ENCODE peak calls at places on chromosomes 3 and 15, in nine cellular contexts. One of them, this sample, is unnamed.

GRCh38 chr3:99250821-99251355 is 349.4 kb upstream of the DCBLD2 start:
- DNase-seq in left kidney: no peak
- DNase-seq in upper lobe of left lung: no peak
- DNase-seq in SW 1271: no peak
- DNase-seq in fibroblast of the conjunctiva: no peak
- DNase-seq in NCI-H1105: no peak
- DNase-seq in T-cell: no peak
- DNase-seq in ELR: no peak
- DNase-seq in left colon: no peak
- DNase-seq in this sample: no peak

GRCh38 chr3:22982981-22983582 is 220.0 kb upstream of the UBE2E2 start:
- DNase-seq in left kidney: no peak
- DNase-seq in upper lobe of left lung: no peak
- DNase-seq in SW 1271: no peak
- DNase-seq in fibroblast of the conjunctiva: no peak
- DNase-seq in NCI-H1105: no peak
- DNase-seq in T-cell: no peak
- DNase-seq in ELR: no peak
- DNase-seq in left colon: no peak
- DNase-seq in this sample: no peak

GRCh38 chr3:53821631-53822068 is 24.6 kb downstream of the CHDH start:
- DNase-seq in left kidney: no peak
- DNase-seq in upper lobe of left lung: no peak
- DNase-seq in SW 1271: no peak
- DNase-seq in fibroblast of the conjunctiva: no peak
- DNase-seq in NCI-H1105: no peak
- DNase-seq in T-cell: no peak
- DNase-seq in ELR: no peak
- DNase-seq in left colon: peak
- DNase-seq in this sample: peak

GRCh38 chr3:17144665-17144993 is 259.9 kb downstream of the PLCL2 start:
- DNase-seq in left kidney: no peak
- DNase-seq in upper lobe of left lung: no peak
- DNase-seq in SW 1271: no peak
- DNase-seq in fibroblast of the conjunctiva: no peak
- DNase-seq in NCI-H1105: no peak
- DNase-seq in T-cell: no peak
- DNase-seq in ELR: no peak
- DNase-seq in left colon: no peak
- DNase-seq in this sample: no peak

GRCh38 chr15:39880718-39881387 is 39.2 kb downstream of the GPR176 start:
- DNase-seq in left kidney: no peak
- DNase-seq in upper lobe of left lung: no peak
- DNase-seq in SW 1271: no peak
- DNase-seq in fibroblast of the conjunctiva: no peak
- DNase-seq in NCI-H1105: no peak
- DNase-seq in T-cell: no peak
- DNase-seq in ELR: no peak
- DNase-seq in left colon: no peak
- DNase-seq in this sample: no peak

GRCh38 chr3:150097588-150097890 is 126.8 kb upstream of the PFN2 start:
- DNase-seq in left kidney: no peak
- DNase-seq in upper lobe of left lung: no peak
- DNase-seq in SW 1271: no peak
- DNase-seq in fibroblast of the conjunctiva: no peak
- DNase-seq in NCI-H1105: no peak
- DNase-seq in T-cell: no peak
- DNase-seq in ELR: peak
- DNase-seq in left colon: no peak
- DNase-seq in this sample: peak

GRCh38 chr3:60240558-60240957 is 1010.7 kb downstream of the FHIT start:
- DNase-seq in left kidney: no peak
- DNase-seq in upper lobe of left lung: no peak
- DNase-seq in SW 1271: no peak
- DNase-seq in fibroblast of the conjunctiva: no peak
- DNase-seq in NCI-H1105: no peak
- DNase-seq in T-cell: no peak
- DNase-seq in ELR: no peak
- DNase-seq in left colon: peak
- DNase-seq in this sample: no peak

GRCh38 chr3:155195558-155195957 is 97.9 kb downstream of the STRIT1 start:
- DNase-seq in left kidney: no peak
- DNase-seq in upper lobe of left lung: no peak
- DNase-seq in SW 1271: no peak
- DNase-seq in fibroblast of the conjunctiva: no peak
- DNase-seq in NCI-H1105: no peak
- DNase-seq in T-cell: no peak
- DNase-seq in ELR: no peak
- DNase-seq in left colon: no peak
- DNase-seq in this sample: no peak

GRCh38 chr3:105561875-105562274 is 195.2 kb downstream of the ALCAM start:
- DNase-seq in left kidney: no peak
- DNase-seq in upper lobe of left lung: no peak
- DNase-seq in SW 1271: no peak
- DNase-seq in fibroblast of the conjunctiva: no peak
- DNase-seq in NCI-H1105: no peak
- DNase-seq in T-cell: no peak
- DNase-seq in ELR: no peak
- DNase-seq in left colon: peak
- DNase-seq in this sample: no peak

GRCh38 chr3:126270145-126270811 is 86.9 kb downstream of the KLF15 start:
- DNase-seq in left kidney: no peak
- DNase-seq in upper lobe of left lung: peak
- DNase-seq in SW 1271: no peak
- DNase-seq in fibroblast of the conjunctiva: no peak
- DNase-seq in NCI-H1105: peak
- DNase-seq in T-cell: no peak
- DNase-seq in ELR: no peak
- DNase-seq in left colon: peak
- DNase-seq in this sample: peak

GRCh38 chr15:67835349-67836133 is 4.3 kb downstream of the RNU6-1 start:
- DNase-seq in left kidney: peak
- DNase-seq in upper lobe of left lung: peak
- DNase-seq in SW 1271: no peak
- DNase-seq in fibroblast of the conjunctiva: no peak
- DNase-seq in NCI-H1105: no peak
- DNase-seq in T-cell: no peak
- DNase-seq in ELR: no peak
- DNase-seq in left colon: no peak
- DNase-seq in this sample: no peak

GRCh38 chr3:1591327-1592028 is 498.7 kb downstream of the CNTN6 start:
- DNase-seq in left kidney: no peak
- DNase-seq in upper lobe of left lung: no peak
- DNase-seq in SW 1271: no peak
- DNase-seq in fibroblast of the conjunctiva: no peak
- DNase-seq in NCI-H1105: no peak
- DNase-seq in T-cell: no peak
- DNase-seq in ELR: no peak
- DNase-seq in left colon: no peak
- DNase-seq in this sample: no peak

GRCh38 chr3:193794002-193794835 is 201.2 kb downstream of the OPA1 start:
- DNase-seq in left kidney: peak
- DNase-seq in upper lobe of left lung: no peak
- DNase-seq in SW 1271: no peak
- DNase-seq in fibroblast of the conjunctiva: no peak
- DNase-seq in NCI-H1105: no peak
- DNase-seq in T-cell: no peak
- DNase-seq in ELR: no peak
- DNase-seq in left colon: no peak
- DNase-seq in this sample: peak

GRCh38 chr3:46368569-46368968 is 2.2 kb upstream of the CCR5 start:
- DNase-seq in left kidney: no peak
- DNase-seq in upper lobe of left lung: no peak
- DNase-seq in SW 1271: no peak
- DNase-seq in fibroblast of the conjunctiva: no peak
- DNase-seq in NCI-H1105: no peak
- DNase-seq in T-cell: peak
- DNase-seq in ELR: peak
- DNase-seq in left colon: peak
- DNase-seq in this sample: no peak

GRCh38 chr15:74406992-74407705 is 26.6 kb downstream of the SEMA7A start:
- DNase-seq in left kidney: peak
- DNase-seq in upper lobe of left lung: peak
- DNase-seq in SW 1271: peak
- DNase-seq in fibroblast of the conjunctiva: peak
- DNase-seq in NCI-H1105: no peak
- DNase-seq in T-cell: no peak
- DNase-seq in ELR: peak
- DNase-seq in left colon: no peak
- DNase-seq in this sample: peak

GRCh38 chr3:127172670-127173515 is 20.0 kb upstream of the PRR23E start:
- DNase-seq in left kidney: peak
- DNase-seq in upper lobe of left lung: no peak
- DNase-seq in SW 1271: peak
- DNase-seq in fibroblast of the conjunctiva: peak
- DNase-seq in NCI-H1105: peak
- DNase-seq in T-cell: no peak
- DNase-seq in ELR: peak
- DNase-seq in left colon: no peak
- DNase-seq in this sample: peak

GRCh38 chr3:64359735-64360134 is 134.5 kb upstream of the PRICKLE2 start:
- DNase-seq in left kidney: no peak
- DNase-seq in upper lobe of left lung: no peak
- DNase-seq in SW 1271: no peak
- DNase-seq in fibroblast of the conjunctiva: no peak
- DNase-seq in NCI-H1105: no peak
- DNase-seq in T-cell: no peak
- DNase-seq in ELR: no peak
- DNase-seq in left colon: no peak
- DNase-seq in this sample: no peak

GRCh38 chr15:99315636-99316035 is 64.4 kb downstream of the LRRC28 start:
- DNase-seq in left kidney: no peak
- DNase-seq in upper lobe of left lung: no peak
- DNase-seq in SW 1271: no peak
- DNase-seq in fibroblast of the conjunctiva: no peak
- DNase-seq in NCI-H1105: no peak
- DNase-seq in T-cell: no peak
- DNase-seq in ELR: no peak
- DNase-seq in left colon: no peak
- DNase-seq in this sample: no peak

GRCh38 chr3:27114684-27115083 is 254.5 kb downstream of the NEK10 start:
- DNase-seq in left kidney: no peak
- DNase-seq in upper lobe of left lung: no peak
- DNase-seq in SW 1271: no peak
- DNase-seq in fibroblast of the conjunctiva: no peak
- DNase-seq in NCI-H1105: no peak
- DNase-seq in T-cell: no peak
- DNase-seq in ELR: peak
- DNase-seq in left colon: no peak
- DNase-seq in this sample: peak

GRCh38 chr3:6172871-6173667 is 687.8 kb upstream of the GRM7 start:
- DNase-seq in left kidney: no peak
- DNase-seq in upper lobe of left lung: no peak
- DNase-seq in SW 1271: no peak
- DNase-seq in fibroblast of the conjunctiva: no peak
- DNase-seq in NCI-H1105: no peak
- DNase-seq in T-cell: no peak
- DNase-seq in ELR: no peak
- DNase-seq in left colon: no peak
- DNase-seq in this sample: no peak

GRCh38 chr3:104696470-104696869 is 670.2 kb upstream of the ALCAM start:
- DNase-seq in left kidney: no peak
- DNase-seq in upper lobe of left lung: peak
- DNase-seq in SW 1271: no peak
- DNase-seq in fibroblast of the conjunctiva: no peak
- DNase-seq in NCI-H1105: no peak
- DNase-seq in T-cell: no peak
- DNase-seq in ELR: no peak
- DNase-seq in left colon: no peak
- DNase-seq in this sample: no peak

GRCh38 chr3:106529738-106530137 is 660.9 kb upstream of the CBLB start:
- DNase-seq in left kidney: no peak
- DNase-seq in upper lobe of left lung: no peak
- DNase-seq in SW 1271: no peak
- DNase-seq in fibroblast of the conjunctiva: no peak
- DNase-seq in NCI-H1105: no peak
- DNase-seq in T-cell: no peak
- DNase-seq in ELR: no peak
- DNase-seq in left colon: no peak
- DNase-seq in this sample: no peak

GRCh38 chr15:93331545-93332117 is 242.6 kb upstream of the RGMA start:
- DNase-seq in left kidney: peak
- DNase-seq in upper lobe of left lung: no peak
- DNase-seq in SW 1271: no peak
- DNase-seq in fibroblast of the conjunctiva: no peak
- DNase-seq in NCI-H1105: peak
- DNase-seq in T-cell: no peak
- DNase-seq in ELR: no peak
- DNase-seq in left colon: no peak
- DNase-seq in this sample: no peak

GRCh38 chr15:58760385-58761009 is 10.6 kb upstream of the MINDY2 start:
- DNase-seq in left kidney: no peak
- DNase-seq in upper lobe of left lung: no peak
- DNase-seq in SW 1271: no peak
- DNase-seq in fibroblast of the conjunctiva: no peak
- DNase-seq in NCI-H1105: no peak
- DNase-seq in T-cell: no peak
- DNase-seq in ELR: no peak
- DNase-seq in left colon: no peak
- DNase-seq in this sample: no peak

GRCh38 chr3:106183762-106184391 is 315.1 kb upstream of the CBLB start:
- DNase-seq in left kidney: peak
- DNase-seq in upper lobe of left lung: no peak
- DNase-seq in SW 1271: no peak
- DNase-seq in fibroblast of the conjunctiva: peak
- DNase-seq in NCI-H1105: no peak
- DNase-seq in T-cell: no peak
- DNase-seq in ELR: peak
- DNase-seq in left colon: no peak
- DNase-seq in this sample: peak

GRCh38 chr3:194973366-194974000 is 287.8 kb downstream of the FAM43A start:
- DNase-seq in left kidney: no peak
- DNase-seq in upper lobe of left lung: no peak
- DNase-seq in SW 1271: no peak
- DNase-seq in fibroblast of the conjunctiva: no peak
- DNase-seq in NCI-H1105: no peak
- DNase-seq in T-cell: no peak
- DNase-seq in ELR: no peak
- DNase-seq in left colon: no peak
- DNase-seq in this sample: no peak